ENCODE peak calls at places on chromosomes 2 and 18, in four cellular contexts. M is breast epithelium, W is Calu3, X is kidney. J is an unnamed sample.

GRCh38 chr2:42878581-42878980 is 86.2 kb upstream of the HAAO start:
- DNase-seq in X (no peak), M (no peak), W (no peak), J (peak; percentile 13)

GRCh38 chr2:239579524-239580198 is 178.8 kb upstream of the HDAC4 start:
- DNase-seq in M (no peak), W (no peak), X (peak; percentile 51), J (peak; percentile 6)

GRCh38 chr2:195563857-195564512 is 93.0 kb upstream of the SLC39A10 start:
- DNase-seq in M (no peak), W (no peak), X (no peak), J (no peak)

GRCh38 chr2:71882949-71883472 is 264.7 kb downstream of the CYP26B1 start:
- DNase-seq in M (peak; percentile 88), X (peak; percentile 90), W (peak; percentile 34), J (peak; percentile 75)

GRCh38 chr2:32522770-32523169 is 105.1 kb upstream of the TTC27 start:
- DNase-seq in X (no peak), W (no peak), M (no peak), J (no peak)

GRCh38 chr18:10403675-10404074 is 50.8 kb upstream of the APCDD1 start:
- DNase-seq in M (no peak), X (no peak), W (no peak), J (no peak)

GRCh38 chr2:235511187-235511661 is 17.4 kb downstream of the AGAP1 start:
- DNase-seq in M (no peak), W (peak; percentile 70), X (peak; percentile 86), J (no peak)

GRCh38 chr2:174117951-174118930 is 130.1 kb downstream of the OLA1 start:
- DNase-seq in M (no peak), X (no peak), W (no peak), J (no peak)

GRCh38 chr2:54271843-54272600 is 16.0 kb upstream of the TSPYL6 start:
- DNase-seq in M (no peak), W (no peak), X (no peak), J (no peak)

GRCh38 chr2:219611306-219611705 is 13.6 kb downstream of the STK11IP start:
- DNase-seq in W (no peak), X (no peak), M (no peak), J (no peak)

GRCh38 chr18:26159353-26159752 is 25.7 kb downstream of the PSMA8 start:
- DNase-seq in M (no peak), W (no peak), X (no peak), J (no peak)

GRCh38 chr2:85255813-85256581 is 71.8 kb downstream of the TGOLN2 start:
- DNase-seq in W (peak; percentile 69), M (peak; percentile 76), X (no peak), J (no peak)

GRCh38 chr18:8549254-8549653 is 60.0 kb upstream of the RAB12 start:
- DNase-seq in M (no peak), W (no peak), X (no peak), J (no peak)
- TF ChIP-seq CTCF in M (no peak), W (no peak), X (no peak), J (no peak)

GRCh38 chr2:20677301-20678176 is 10.6 kb downstream of the GDF7 start:
- DNase-seq in W (no peak), X (no peak), M (no peak), J (no peak)

GRCh38 chr2:20674309-20674965 is 7.5 kb downstream of the GDF7 start:
- DNase-seq in X (no peak), W (no peak), M (no peak), J (no peak)

GRCh38 chr2:20675701-20676352 is 8.9 kb downstream of the GDF7 start:
- DNase-seq in X (peak; percentile 88), W (peak; percentile 54), M (no peak), J (no peak)

GRCh38 chr2:20674974-20675679 is 8.2 kb downstream of the GDF7 start:
- DNase-seq in X (peak; percentile 89), W (no peak), M (no peak), J (no peak)

DNA sequence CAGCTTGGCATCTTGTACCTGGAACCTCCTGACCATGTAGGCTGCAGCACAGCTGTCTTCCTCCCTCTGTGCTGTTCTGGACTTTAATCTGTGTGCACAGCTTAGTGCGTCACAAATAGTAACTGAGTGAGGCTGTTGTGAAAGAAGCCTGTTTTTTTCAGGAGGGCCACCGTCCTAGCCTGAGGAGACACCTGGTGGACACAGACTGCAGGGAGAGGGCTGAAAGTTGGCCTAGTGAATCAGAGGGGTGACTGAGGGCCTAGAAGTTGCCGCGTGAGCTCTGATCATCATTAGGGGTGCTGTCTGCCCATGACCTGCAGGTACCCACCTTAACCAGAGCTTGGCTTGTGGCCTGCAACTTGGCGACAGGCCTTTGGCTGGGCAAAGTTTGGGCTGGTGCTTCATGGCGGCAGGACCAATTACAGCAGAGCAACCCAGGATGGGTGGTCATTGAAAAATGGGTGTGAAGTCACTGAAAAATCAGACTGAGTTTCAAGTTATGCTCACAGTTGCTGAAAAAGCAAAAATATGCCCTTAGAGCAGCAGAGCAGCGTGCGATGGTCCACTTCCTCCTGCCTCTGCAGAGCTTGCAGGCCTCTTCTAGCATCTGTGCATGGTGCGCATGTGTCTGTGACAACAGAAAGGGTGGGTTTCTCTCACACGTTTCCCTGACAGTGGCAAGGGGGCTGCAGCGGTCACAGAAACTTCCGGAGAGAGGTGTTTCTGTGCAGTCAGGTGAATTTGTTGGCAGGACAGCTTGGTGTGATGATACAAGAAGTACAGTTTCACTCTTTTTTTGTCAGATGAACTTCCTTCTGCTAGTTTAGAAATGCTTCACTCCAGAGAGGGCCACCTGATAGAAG is 9.6 kb downstream of the GDF7 start:
- DNase-seq in X (no peak), M (no peak), W (no peak), J (no peak)
- TF ChIP-seq CTCF in X (peak; percentile 42), M (no peak), W (no peak), J (no peak)

GRCh38 chr2:118539290-118539689 is 308.2 kb downstream of the EN1 start:
- DNase-seq in M (no peak), X (no peak), W (peak; percentile 26), J (no peak)
- TF ChIP-seq CTCF in M (no peak), X (peak; percentile 49), W (no peak), J (no peak)

GRCh38 chr18:56353676-56354260 is 284.6 kb downstream of the TXNL1 start:
- DNase-seq in W (no peak), M (no peak), X (no peak), J (no peak)

DNA sequence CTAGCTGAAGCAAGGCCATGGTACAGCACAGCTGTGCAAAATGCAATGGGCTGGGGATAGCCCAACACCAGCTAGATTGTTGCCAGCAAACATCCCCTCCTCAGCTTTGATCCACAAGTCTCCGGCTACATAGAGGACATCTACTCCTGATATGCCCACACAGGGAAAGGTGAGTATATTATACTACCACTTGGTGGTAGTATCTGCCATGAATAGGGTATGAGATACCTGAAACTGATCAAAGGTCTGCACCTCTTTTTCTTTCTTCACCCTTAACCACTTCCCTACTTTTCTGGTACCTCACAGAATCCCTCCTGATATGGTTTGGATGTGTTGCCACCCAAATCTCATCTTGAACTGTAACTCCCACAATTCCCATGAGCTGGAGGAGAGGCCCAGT is 279.8 kb downstream of the TXNL1 start:
- DNase-seq in M (no peak), W (no peak), X (no peak), J (no peak)
- TF ChIP-seq CTCF in M (no peak), W (peak; percentile 23), X (no peak), J (no peak)

DNA sequence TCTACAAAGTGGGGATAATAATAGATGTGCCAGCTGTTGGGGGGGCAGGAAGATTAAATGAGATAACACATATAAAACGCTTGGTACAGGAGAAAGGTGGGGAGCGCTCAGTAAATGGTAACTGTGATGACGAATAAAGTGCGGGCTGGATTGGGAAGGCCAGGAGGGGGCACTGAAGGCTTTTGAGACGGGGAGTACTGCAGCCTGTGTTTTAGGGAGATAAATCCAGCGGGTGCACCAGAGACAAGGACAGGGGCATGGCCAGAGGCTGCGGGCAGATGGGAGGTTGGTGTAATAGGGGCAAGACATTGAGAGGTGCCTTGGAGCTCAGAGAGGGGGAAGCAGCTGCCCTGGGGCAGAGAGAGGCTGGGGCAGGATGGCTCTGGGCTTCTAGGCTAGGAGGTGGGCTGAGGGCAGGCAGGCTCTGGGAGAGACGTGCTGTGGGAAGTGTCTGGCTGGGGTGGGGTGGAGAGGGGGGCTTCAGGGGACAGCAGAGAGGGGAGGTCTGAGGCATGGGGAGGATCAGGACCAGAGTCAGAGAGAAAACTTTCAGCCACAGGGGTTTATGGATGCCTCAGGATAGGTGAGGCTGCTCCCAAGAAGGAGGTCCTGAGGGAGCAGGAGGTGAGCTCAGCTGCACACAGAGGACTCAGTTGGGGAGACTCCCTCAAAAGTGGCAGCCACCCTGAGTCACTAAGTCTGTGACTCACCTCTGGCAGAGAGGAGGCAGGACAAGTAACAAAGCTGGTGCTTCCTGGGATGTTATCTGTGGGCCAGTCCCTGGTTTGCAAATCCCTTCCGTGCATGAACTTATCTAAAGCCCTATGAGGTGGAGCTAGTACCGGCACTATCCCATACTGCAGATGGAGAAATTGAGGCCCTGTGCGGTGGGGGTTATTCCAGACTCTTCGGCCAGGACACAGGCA is 18.9 kb downstream of the TEX44 start:
- DNase-seq in X (no peak), W (peak; percentile 74), M (peak; percentile 72), J (no peak)
- TF ChIP-seq CTCF in X (peak; percentile 32), W (no peak), M (no peak), J (no peak)

GRCh38 chr2:200587007-200587616 is 1.3 kb downstream of the AOX1 start:
- DNase-seq in M (no peak), X (peak; percentile 63), W (no peak), J (no peak)

GRCh38 chr2:200585340-200585729 is 479 bp upstream of the AOX1 start:
- DNase-seq in M (no peak), W (no peak), X (no peak), J (no peak)

GRCh38 chr2:200584639-200585038 is 1.2 kb upstream of the AOX1 start:
- DNase-seq in M (no peak), X (no peak), W (no peak), J (no peak)

GRCh38 chr2:200586644-200586975 is 796 bp downstream of the AOX1 start:
- DNase-seq in W (no peak), M (no peak), X (no peak), J (no peak)

GRCh38 chr2:200585730-200586643 is at the start of gene AOX1:
- DNase-seq in X (peak; percentile 82), W (peak; percentile 34), M (no peak), J (peak; percentile 32)
- TF ChIP-seq CTCF in X (no peak), W (no peak), M (no peak), J (no peak)

DNA sequence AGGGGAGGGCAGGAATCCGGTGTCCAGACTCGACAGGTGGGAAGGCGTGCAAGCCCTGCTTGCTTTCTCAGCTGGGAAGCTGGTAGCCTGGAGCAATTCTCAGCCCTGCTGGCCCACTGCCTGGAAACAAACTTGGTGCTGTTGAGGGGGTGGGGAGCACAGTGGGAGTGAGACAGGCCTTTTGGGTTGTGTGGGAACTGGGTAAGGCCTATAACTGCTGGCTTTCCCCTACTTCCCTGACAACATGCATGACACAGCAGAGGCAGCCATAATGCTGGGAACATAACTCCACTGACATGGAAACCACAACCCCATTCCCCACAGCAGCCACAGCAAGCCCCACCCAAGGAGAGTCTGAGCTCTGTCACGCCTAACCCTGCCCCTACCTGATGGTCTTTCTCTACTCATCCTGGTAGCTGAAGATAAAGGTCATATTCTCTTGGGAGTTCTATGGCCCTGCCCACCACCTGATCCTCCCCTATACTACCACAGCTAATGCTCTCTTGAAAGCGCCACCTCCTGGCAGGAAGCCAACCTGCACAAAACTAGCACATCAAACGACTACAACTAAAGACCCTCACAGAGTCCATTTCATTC is 122.9 kb upstream of the ACVR1C start:
- DNase-seq in X (peak; percentile 80), W (no peak), M (no peak), J (no peak)
- TF ChIP-seq CTCF in X (no peak), W (no peak), M (no peak), J (no peak)

GRCh38 chr18:37042381-37042780 is 213.5 kb downstream of the KIAA1328 start:
- DNase-seq in X (no peak), W (no peak), M (no peak), J (no peak)
- TF ChIP-seq CTCF in X (no peak), W (no peak), M (no peak), J (no peak)

J was measured in omental fat pad.